ENCODE peak calls at places on chromosomes 3 and 15, in nine cellular contexts. I is uterus, V is GM12865, O is PC-9, H is GM23338, Z is epithelial cell of esophagus, U is transverse colon, Q is epithelial cell of proximal tubule, G is heart right ventricle. A is an unnamed sample.
A peak's percentile ranks its signal among the peaks of the same experiment; 100 is the strongest.

GRCh38 chr15:89177633-89178306 is 43.6 kb downstream of the RLBP1 start:
- DNase-seq in Q (no peak), H (peak; percentile 87), Z (peak; percentile 76), G (peak; percentile 40), U (peak; percentile 62), V (peak; percentile 82), I (peak; percentile 64), O (peak; percentile 46), A (no peak)

GRCh38 chr3:143597774-143598652 is 250.3 kb downstream of the SLC9A9 start:
- DNase-seq in Z (peak; percentile 38), V (no peak), U (no peak), G (no peak), H (no peak), Q (no peak), O (no peak), I (no peak), A (no peak)

GRCh38 chr3:153180860-153181372 is 18.9 kb downstream of the RAP2B start:
- DNase-seq in H (no peak), O (no peak), I (no peak), U (no peak), Q (no peak), V (no peak), G (no peak), Z (peak; percentile 70), A (no peak)

GRCh38 chr3:175659951-175660350 is 800.8 kb downstream of the NAALADL2 start:
- DNase-seq in Q (no peak), H (no peak), V (no peak), U (no peak), O (no peak), I (no peak), G (no peak), Z (peak; percentile 70), A (no peak)

GRCh38 chr3:61371123-61371522 is 119.9 kb upstream of the FHIT start:
- DNase-seq in H (peak; percentile 56), I (no peak), Z (peak; percentile 7), V (peak; percentile 57), O (no peak), Q (no peak), U (no peak), G (no peak), A (no peak)

GRCh38 chr3:144774897-144775296 is 803.3 kb downstream of the DIPK2A start:
- DNase-seq in H (no peak), O (no peak), U (no peak), Z (no peak), G (no peak), V (peak; percentile 21), I (no peak), Q (no peak), A (no peak)

GRCh38 chr3:155556531-155556930 is 188.3 kb downstream of the PLCH1 start:
- DNase-seq in I (no peak), H (no peak), Z (no peak), Q (no peak), O (no peak), G (no peak), V (no peak), U (no peak), A (no peak)

GRCh38 chr3:123672429-123673146 is 87.7 kb upstream of the HACD2 start:
- DNase-seq in U (no peak), Z (no peak), Q (no peak), I (no peak), H (no peak), G (no peak), V (no peak), O (no peak), A (no peak)

GRCh38 chr3:48077835-48078234 is 61.6 kb upstream of the MAP4 start:
- DNase-seq in Z (peak; percentile 27), Q (no peak), I (no peak), G (no peak), H (no peak), U (no peak), V (no peak), O (no peak), A (no peak)

GRCh38 chr3:8623741-8624140 is 20.9 kb downstream of the SSUH2 start:
- DNase-seq in Z (no peak), H (no peak), I (no peak), V (no peak), G (no peak), Q (no peak), O (no peak), U (no peak), A (no peak)

GRCh38 chr3:126924458-126924857 is 58.5 kb upstream of the PLXNA1 start:
- DNase-seq in I (no peak), U (no peak), V (no peak), O (no peak), G (no peak), Q (no peak), H (no peak), Z (no peak), A (no peak)

GRCh38 chr15:60408438-60409105 is 10.8 kb upstream of the ANXA2 start:
- DNase-seq in V (peak; percentile 44), O (peak; percentile 92), I (no peak), H (no peak), U (no peak), Z (peak; percentile 98), Q (no peak), G (no peak), A (peak; percentile 35)

GRCh38 chr3:123733805-123734526 is 149.1 kb upstream of the HACD2 start:
- DNase-seq in V (no peak), H (no peak), O (peak; percentile 35), Z (peak; percentile 90), G (no peak), I (no peak), U (no peak), Q (no peak), A (no peak)

GRCh38 chr3:99875573-99875924 is 57.9 kb downstream of the CMSS1 start:
- DNase-seq in O (peak; percentile 68), Q (no peak), U (no peak), G (no peak), I (no peak), Z (peak; percentile 65), V (no peak), H (peak; percentile 21), A (no peak)

GRCh38 chr3:182241777-182242556 is 530.2 kb downstream of the SOX2 start:
- DNase-seq in Q (no peak), U (no peak), Z (no peak), G (peak; percentile 23), I (peak; percentile 61), H (no peak), O (peak; percentile 23), V (no peak), A (no peak)

GRCh38 chr3:168977696-168978374 is 685.7 kb downstream of the MECOM start:
- DNase-seq in Q (no peak), G (no peak), O (no peak), I (no peak), H (no peak), Z (peak; percentile 20), V (no peak), U (no peak), A (no peak)

GRCh38 chr15:35696767-35697231 is 150.8 kb upstream of the DPH6 start:
- DNase-seq in U (no peak), H (peak; percentile 28), I (no peak), G (no peak), Q (no peak), Z (peak; percentile 94), O (peak; percentile 59), V (no peak), A (no peak)

GRCh38 chr3:98343647-98344507 is 9.8 kb upstream of the OR5K4 start:
- DNase-seq in I (no peak), H (peak; percentile 95), Z (peak; percentile 72), U (peak; percentile 9), V (peak; percentile 80), G (no peak), O (peak; percentile 42), Q (no peak), A (no peak)

GRCh38 chr3:154327871-154328270 is 3.6 kb upstream of the DHX36 start:
- DNase-seq in Q (no peak), U (no peak), G (no peak), I (no peak), V (no peak), Z (no peak), H (no peak), O (no peak), A (no peak)

GRCh38 chr3:71753716-71754609 is at the start of gene GPR27:
- DNase-seq in Q (no peak), Z (peak; percentile 54), I (peak; percentile 29), H (peak; percentile 57), O (no peak), V (peak; percentile 4), G (peak; percentile 20), U (no peak), A (peak; percentile 34)

DNA sequence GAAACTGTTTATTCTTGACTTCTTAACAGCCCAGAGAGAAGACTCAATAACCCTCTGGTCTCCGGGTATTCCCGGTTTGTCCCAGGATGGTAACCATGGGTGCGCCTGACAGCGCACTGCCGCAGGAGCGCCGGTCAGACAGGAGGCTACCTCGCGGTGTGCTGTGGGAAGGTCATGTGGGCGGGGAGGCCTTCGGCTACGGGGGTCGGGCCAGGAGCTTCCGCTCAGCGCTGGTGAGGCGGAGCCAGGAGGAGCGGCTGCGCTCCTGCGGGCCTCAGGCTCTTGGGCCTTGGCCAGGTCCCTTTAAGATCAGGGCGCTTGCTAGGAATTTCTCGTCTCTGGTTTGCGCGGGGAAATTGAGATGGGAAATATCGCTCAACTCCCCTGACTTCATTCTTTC is 182.3 kb upstream of the NDN start:
- DNase-seq in U (peak; percentile 37), H (peak; percentile 92), Q (no peak), V (no peak), Z (peak; percentile 25), O (no peak), I (peak; percentile 30), G (peak; percentile 49), A (no peak)
- H3K4me3 ChIP-seq in U (no peak overlapping the region), H (peak overlapping the region; percentile 44), Q (peak overlapping the region; percentile 25), V (no peak overlapping the region), Z (no peak overlapping the region), O (no peak overlapping the region), I (no peak overlapping the region), G (no peak overlapping the region), A (no peak overlapping the region)

GRCh38 chr3:62873672-62874397 is 1.4 kb downstream of the CADPS start:
- DNase-seq in G (peak; percentile 70), V (peak; percentile 9), H (peak; percentile 92), U (peak; percentile 59), Z (peak; percentile 6), O (no peak), I (no peak), Q (no peak), A (peak; percentile 12)
- TF ChIP-seq CTCF in G (no peak), V (peak; percentile 6), H (peak; percentile 66), U (peak; percentile 50), Z (peak; percentile 4), O (no peak), I (no peak), Q (no peak), A (peak; percentile 32)

GRCh38 chr3:112132088-112132487 is 960 bp downstream of the GCSAM start:
- DNase-seq in Z (no peak), U (no peak), H (no peak), O (no peak), G (no peak), Q (no peak), I (no peak), V (peak; percentile 44), A (no peak)
- H3K4me3 ChIP-seq in Z (no peak overlapping the region), U (no peak overlapping the region), H (no peak overlapping the region), O (no peak overlapping the region), G (no peak overlapping the region), Q (no peak overlapping the region), I (no peak overlapping the region), V (peak overlapping the region; percentile 90), A (peak overlapping the region; percentile 74)

DNA sequence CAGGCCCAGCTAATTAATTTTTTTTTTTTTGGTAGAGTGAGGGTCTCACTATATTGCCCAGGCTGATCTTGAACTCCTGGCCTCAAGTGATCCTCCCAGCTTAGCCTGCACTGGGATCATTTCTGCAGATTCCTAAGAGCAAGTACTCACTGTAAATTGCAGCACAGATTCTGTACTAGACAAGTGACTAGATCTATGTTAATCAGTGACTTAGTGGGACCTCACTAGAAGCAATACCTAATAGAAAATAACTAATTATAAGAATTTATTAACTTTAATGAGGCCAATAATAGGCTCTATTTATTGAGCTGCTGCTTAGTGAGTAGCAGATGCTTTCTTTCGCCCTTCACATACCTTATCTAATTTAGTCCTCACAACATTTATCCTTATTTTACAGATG is 10.7 kb upstream of the UTS2B start:
- DNase-seq in U (no peak), Q (no peak), Z (no peak), O (no peak), G (no peak), H (no peak), I (no peak), V (no peak), A (no peak)
- TF ChIP-seq CTCF in U (no peak), Q (no peak), Z (no peak), O (no peak), G (no peak), H (no peak), I (no peak), V (no peak), A (no peak)

A was measured in GM06990.